ENCODE peak calls at places on chromosomes 2 and 18, in nine cellular contexts. F is amniotic stem cell; X is HCT116; C is CD4-positive, alpha-beta T cell; E is left ventricle myocardium superior; R is NCI-H1436; V is HS-5; H is Peyer's patch; M is small intestine. Q is an unnamed sample.
A peak's percentile ranks its signal among the peaks of the same experiment; 100 is the strongest.

GRCh38 chr18:12825230-12825629 is 58.8 kb downstream of the PTPN2 start:
- DNase-seq in F (no peak), X (no peak), C (no peak), E (no peak), R (no peak), V (no peak), H (no peak), M (peak; percentile 47), Q (no peak)

GRCh38 chr2:204483497-204484164 is 61.6 kb upstream of the PARD3B start:
- DNase-seq in F (no peak), X (no peak), C (no peak), E (no peak), R (peak; percentile 34), V (no peak), H (no peak), M (peak; percentile 27), Q (no peak)

GRCh38 chr2:98944786-98945185 is 8.8 kb upstream of the CRACDL start:
- DNase-seq in F (peak; percentile 2), X (no peak), C (no peak), E (no peak), R (no peak), V (no peak), H (no peak), M (no peak), Q (no peak)

GRCh38 chr2:230885467-230886130 is 20.9 kb downstream of the ITM2C start:
- DNase-seq in F (no peak), X (no peak), C (no peak), E (peak; percentile 33), R (no peak), V (no peak), H (peak; percentile 33), M (no peak), Q (peak; percentile 66)

GRCh38 chr2:191231995-191232394 is 13.2 kb upstream of the MYO1B start:
- DNase-seq in F (no peak), X (no peak), C (no peak), E (no peak), R (no peak), V (no peak), H (no peak), M (no peak), Q (no peak)

GRCh38 chr2:241558532-241559488 is at the start of gene BOK:
- DNase-seq in F (peak; percentile 34), X (peak; percentile 72), C (no peak), E (peak; percentile 68), R (no peak), V (no peak), H (peak; percentile 79), M (peak; percentile 68), Q (peak; percentile 81)

GRCh38 chr2:177610813-177611212 is 218.2 kb downstream of the AGPS start:
- DNase-seq in F (no peak), X (no peak), C (no peak), E (no peak), R (no peak), V (no peak), H (no peak), M (no peak), Q (no peak)

GRCh38 chr2:8162602-8163001 is 519.3 kb upstream of the ID2 start:
- DNase-seq in F (no peak), X (no peak), C (no peak), E (no peak), R (no peak), V (no peak), H (no peak), M (no peak), Q (no peak)

GRCh38 chr2:65256088-65256487 is 28.5 kb downstream of the ACTR2 start:
- DNase-seq in F (no peak), X (no peak), C (no peak), E (no peak), R (no peak), V (no peak), H (no peak), M (no peak), Q (no peak)

GRCh38 chr2:227608469-227609338 is 5.9 kb downstream of the SCYGR3 start:
- DNase-seq in F (no peak), X (no peak), C (no peak), E (no peak), R (no peak), V (no peak), H (no peak), M (peak; percentile 32), Q (no peak)

GRCh38 chr18:24611075-24611474 is 150.6 kb downstream of the HRH4 start:
- DNase-seq in F (no peak), X (no peak), C (no peak), E (no peak), R (no peak), V (no peak), H (no peak), M (no peak), Q (no peak)

GRCh38 chr2:150971910-150972309 is 289.8 kb downstream of the RBM43 start:
- DNase-seq in F (no peak), X (no peak), C (no peak), E (no peak), R (no peak), V (no peak), H (no peak), M (peak; percentile 38), Q (no peak)

Q was measured in testis.